ENCODE peak calls at places on chromosomes 2 and 18, in ten cellular contexts. V is heart left ventricle; H is left lung; B is esophagus squamous epithelium; C is stomach; F is naive thymus-derived CD4-positive, alpha-beta T cell; P is Peyer's patch; X is HCT116; A is CD4-positive, CD25-positive, alpha-beta regulatory T cell; Z is lower lobe of right lung. K is an unnamed sample.

GRCh38 chr2:58109481-58109880 is 62.9 kb downstream of the VRK2 start:
- DNase-seq in V (no peak), H (no peak), B (no peak), C (no peak), F (no peak), P (no peak), X (no peak), A (no peak), Z (no peak), K (no peak)

GRCh38 chr2:119231975-119232665 is 8.5 kb downstream of the STEAP3 start:
- DNase-seq in V (no peak), H (no peak), B (no peak), C (no peak), F (no peak), P (no peak), X (no peak), A (no peak), Z (no peak), K (no peak)

GRCh38 chr2:215711484-215712034 is 275.7 kb upstream of the FN1 start:
- DNase-seq in V (no peak), H (no peak), B (no peak), C (no peak), F (no peak), P (no peak), X (no peak), A (no peak), Z (no peak), K (no peak)

GRCh38 chr2:158715352-158715751 is 79.8 kb upstream of the DAPL1 start:
- DNase-seq in V (no peak), H (no peak), B (no peak), C (no peak), F (no peak), P (no peak), X (no peak), A (no peak), Z (no peak), K (no peak)

GRCh38 chr2:120367649-120368048 is 21.7 kb downstream of the INHBB start:
- DNase-seq in V (no peak), H (no peak), B (no peak), C (no peak), F (no peak), P (no peak), X (no peak), A (no peak), Z (no peak), K (no peak)

GRCh38 chr2:217988014-217988839 is 14.6 kb downstream of the TNS1 start:
- DNase-seq in V (peak; percentile 91), H (peak; percentile 88), B (no peak), C (peak; percentile 95), F (peak; percentile 31), P (peak; percentile 71), X (peak; percentile 78), A (peak; percentile 50), Z (peak; percentile 90), K (peak; percentile 93)

GRCh38 chr18:79930020-79930642 is 21.3 kb downstream of the SLC66A2 start:
- DNase-seq in V (no peak), H (no peak), B (no peak), C (no peak), F (no peak), P (no peak), X (no peak), A (no peak), Z (no peak), K (no peak)

GRCh38 chr2:3598197-3598910 is 3.4 kb downstream of the COLEC11 start:
- DNase-seq in V (no peak), H (peak; percentile 30), B (no peak), C (no peak), F (no peak), P (no peak), X (no peak), A (no peak), Z (no peak), K (no peak)

GRCh38 chr2:136210822-136211221 is 92.9 kb upstream of the CXCR4 start:
- DNase-seq in V (no peak), H (no peak), B (no peak), C (no peak), F (no peak), P (no peak), X (no peak), A (no peak), Z (no peak), K (no peak)

GRCh38 chr2:136208682-136209081 is 90.7 kb upstream of the CXCR4 start:
- DNase-seq in V (no peak), H (no peak), B (no peak), C (no peak), F (no peak), P (no peak), X (no peak), A (no peak), Z (no peak), K (no peak)

GRCh38 chr2:136207665-136208064 is 89.7 kb upstream of the CXCR4 start:
- DNase-seq in V (no peak), H (no peak), B (no peak), C (no peak), F (no peak), P (no peak), X (no peak), A (no peak), Z (no peak), K (no peak)

GRCh38 chr2:136211671-136212070 is 93.7 kb upstream of the CXCR4 start:
- DNase-seq in V (no peak), H (no peak), B (no peak), C (no peak), F (no peak), P (no peak), X (no peak), A (no peak), Z (no peak), K (no peak)

GRCh38 chr2:136209540-136210264 is 91.8 kb upstream of the CXCR4 start:
- DNase-seq in V (no peak), H (no peak), B (no peak), C (no peak), F (no peak), P (no peak), X (no peak), A (no peak), Z (no peak), K (no peak)
- H3K4me1 ChIP-seq in V (no peaks in the 10 kb centered on the region), H (peaks cover 8% of the 10 kb centered on the region), B (no peaks in the 10 kb centered on the region), C (no peaks in the 10 kb centered on the region), F (peaks cover 21% of the 10 kb centered on the region), P (peaks cover 5% of the 10 kb centered on the region), X (no peaks in the 10 kb centered on the region), A (peaks cover 40% of the 10 kb centered on the region), Z (peaks cover 30% of the 10 kb centered on the region), K (peaks cover 15% of the 10 kb centered on the region)

GRCh38 chr18:58639751-58640427 is 11.0 kb upstream of the ALPK2 start:
- DNase-seq in V (no peak), H (no peak), B (no peak), C (no peak), F (no peak), P (no peak), X (no peak), A (peak; percentile 41), Z (no peak), K (no peak)
- H3K27me3 ChIP-seq in V (no peaks in the 10 kb centered on the region), H (no peaks in the 10 kb centered on the region), B (no peaks in the 10 kb centered on the region), C (no peaks in the 10 kb centered on the region), F (no peaks in the 10 kb centered on the region), P (no peaks in the 10 kb centered on the region), X (no peaks in the 10 kb centered on the region), A (no peaks in the 10 kb centered on the region), Z (no peaks in the 10 kb centered on the region), K (no peaks in the 10 kb centered on the region)

GRCh38 chr2:189218236-189218635 is 38.7 kb upstream of the COL5A2 start:
- DNase-seq in V (no peak), H (no peak), B (no peak), C (no peak), F (no peak), P (no peak), X (no peak), A (no peak), Z (no peak), K (no peak)

GRCh38 chr2:189217546-189217945 is 38.0 kb upstream of the COL5A2 start:
- DNase-seq in V (no peak), H (no peak), B (no peak), C (no peak), F (no peak), P (no peak), X (no peak), A (no peak), Z (no peak), K (no peak)

GRCh38 chr2:189213226-189213625 is 33.7 kb upstream of the COL5A2 start:
- DNase-seq in V (no peak), H (no peak), B (no peak), C (no peak), F (no peak), P (no peak), X (no peak), A (no peak), Z (no peak), K (no peak)

GRCh38 chr2:189214484-189214883 is 34.9 kb upstream of the COL5A2 start:
- DNase-seq in V (no peak), H (no peak), B (no peak), C (no peak), F (no peak), P (no peak), X (no peak), A (no peak), Z (no peak), K (no peak)

DNA sequence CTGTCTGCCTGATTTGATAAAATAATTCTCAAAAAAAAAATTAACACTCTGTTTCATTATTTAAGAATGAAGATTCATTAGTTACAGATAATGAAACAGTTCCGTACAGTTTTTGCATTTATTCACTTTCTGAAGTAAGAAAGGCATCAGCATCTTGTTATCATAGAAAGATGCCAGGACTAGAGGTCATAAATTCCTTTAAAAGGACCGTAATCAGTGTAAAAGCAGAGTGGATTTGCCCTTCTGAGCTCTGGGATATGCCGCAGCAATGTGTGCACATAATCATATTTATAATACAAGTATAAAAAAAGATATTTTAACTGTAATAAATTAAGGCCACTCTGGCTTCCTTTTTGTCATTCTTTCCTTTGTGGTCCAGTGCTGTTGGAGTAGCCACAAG is 37.5 kb upstream of the COL5A2 start:
- DNase-seq in V (no peak), H (no peak), B (no peak), C (no peak), F (no peak), P (no peak), X (no peak), A (no peak), Z (no peak), K (no peak)
- H3K4me1 ChIP-seq in V (no peaks in the 10 kb centered on the region), H (peaks cover 2% of the 10 kb centered on the region), B (no peaks in the 10 kb centered on the region), C (no peaks in the 10 kb centered on the region), F (no peaks in the 10 kb centered on the region), P (no peaks in the 10 kb centered on the region), X (no peaks in the 10 kb centered on the region), A (no peaks in the 10 kb centered on the region), Z (no peaks in the 10 kb centered on the region), K (no peaks in the 10 kb centered on the region)

DNA sequence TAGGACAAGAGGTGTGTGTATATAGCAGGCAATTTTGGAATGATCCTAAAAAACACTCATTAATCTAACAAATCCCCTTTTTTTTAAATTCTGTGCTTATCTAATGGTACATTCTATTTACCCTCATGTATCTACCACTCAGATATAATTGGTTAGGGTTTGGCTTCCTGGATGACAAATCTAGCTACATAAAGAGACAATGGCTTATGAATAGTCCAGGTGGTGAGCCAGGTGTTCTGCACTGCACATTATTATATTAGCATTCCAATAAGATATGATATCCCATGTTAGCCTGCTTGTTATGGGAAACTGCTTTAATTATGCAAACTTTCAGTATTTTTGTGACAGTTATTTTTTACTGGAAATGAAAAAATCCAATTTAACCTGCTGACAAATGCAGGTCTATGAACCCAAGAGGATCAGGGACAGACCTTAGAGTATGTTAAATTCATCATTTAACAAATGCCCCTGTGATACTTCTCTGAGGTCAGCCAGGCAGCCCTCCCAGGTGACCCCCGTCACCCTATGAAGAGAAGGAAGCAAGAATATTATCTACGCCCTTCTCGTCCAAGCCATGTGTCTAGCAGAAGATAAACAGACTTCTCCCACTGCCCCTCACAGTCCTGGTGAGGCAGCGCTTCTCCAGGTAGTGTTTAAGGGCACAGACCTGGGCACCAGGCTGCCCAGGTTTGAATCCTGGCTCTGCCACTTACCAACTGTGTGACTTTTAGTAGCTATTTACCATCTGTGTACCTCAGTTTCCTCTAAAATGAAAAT is 83.0 kb downstream of the ADD2 start:
- DNase-seq in V (no peak), H (no peak), B (no peak), C (peak; percentile 1), F (no peak), P (no peak), X (no peak), A (no peak), Z (no peak), K (peak; percentile 3)
- H3K27me3 ChIP-seq in V (no peaks in the 10 kb centered on the region), H (no peaks in the 10 kb centered on the region), B (no peaks in the 10 kb centered on the region), C (no peaks in the 10 kb centered on the region), F (no peaks in the 10 kb centered on the region), P (no peaks in the 10 kb centered on the region), X (no peaks in the 10 kb centered on the region), A (no peaks in the 10 kb centered on the region), Z (no peaks in the 10 kb centered on the region), K (no peaks in the 10 kb centered on the region)

K was measured in upper lobe of right lung.